ENCODE peak calls at places on chromosomes 5 and 9, in eight cellular contexts. One of them, this sample, is unnamed.

GRCh38 chr5:31741496-31741895 is 102.6 kb downstream of the PDZD2 start:
- DNase-seq in prostate gland: peak
- DNase-seq in heart left ventricle: peak
- DNase-seq in CD8-positive, alpha-beta T cell: no peak
- DNase-seq in BJ: no peak
- DNase-seq in fibroblast of pulmonary artery: no peak
- DNase-seq in activated T-cell treated with anti-CD3 and anti-CD28 coated beads for 48 hours: no peak
- DNase-seq in sciatic nerve: no peak
- DNase-seq in this sample: no peak

GRCh38 chr5:172188033-172188892 is at the start of gene STK10:
- DNase-seq in BJ: peak
- DNase-seq in activated T-cell treated with anti-CD3 and anti-CD28 coated beads for 48 hours: peak
- DNase-seq in sciatic nerve: peak
- DNase-seq in prostate gland: peak
- DNase-seq in CD8-positive, alpha-beta T cell: peak
- DNase-seq in fibroblast of pulmonary artery: peak
- DNase-seq in heart left ventricle: peak
- DNase-seq in this sample: peak

GRCh38 chr5:179138568-179138925 is 78.4 kb downstream of the ZNF354C start:
- DNase-seq in BJ: no peak
- DNase-seq in CD8-positive, alpha-beta T cell: no peak
- DNase-seq in activated T-cell treated with anti-CD3 and anti-CD28 coated beads for 48 hours: no peak
- DNase-seq in fibroblast of pulmonary artery: no peak
- DNase-seq in sciatic nerve: no peak
- DNase-seq in prostate gland: no peak
- DNase-seq in heart left ventricle: no peak
- DNase-seq in this sample: no peak

GRCh38 chr9:31467086-31467485 is 917.4 kb upstream of the ACO1 start:
- DNase-seq in prostate gland: no peak
- DNase-seq in CD8-positive, alpha-beta T cell: no peak
- DNase-seq in BJ: no peak
- DNase-seq in fibroblast of pulmonary artery: no peak
- DNase-seq in heart left ventricle: no peak
- DNase-seq in activated T-cell treated with anti-CD3 and anti-CD28 coated beads for 48 hours: no peak
- DNase-seq in sciatic nerve: no peak
- DNase-seq in this sample: no peak

GRCh38 chr9:124913378-124913777 is 27.5 kb downstream of the GOLGA1 start:
- DNase-seq in sciatic nerve: no peak
- DNase-seq in CD8-positive, alpha-beta T cell: no peak
- DNase-seq in BJ: no peak
- DNase-seq in heart left ventricle: no peak
- DNase-seq in activated T-cell treated with anti-CD3 and anti-CD28 coated beads for 48 hours: no peak
- DNase-seq in prostate gland: no peak
- DNase-seq in fibroblast of pulmonary artery: no peak
- DNase-seq in this sample: no peak

GRCh38 chr9:35195683-35196082 is 33.9 kb downstream of the UNC13B start:
- DNase-seq in fibroblast of pulmonary artery: peak
- DNase-seq in CD8-positive, alpha-beta T cell: no peak
- DNase-seq in BJ: no peak
- DNase-seq in prostate gland: no peak
- DNase-seq in sciatic nerve: no peak
- DNase-seq in heart left ventricle: no peak
- DNase-seq in activated T-cell treated with anti-CD3 and anti-CD28 coated beads for 48 hours: no peak
- DNase-seq in this sample: no peak

GRCh38 chr5:91380491-91381133 is 2.5 kb downstream of the ARRDC3 start:
- DNase-seq in sciatic nerve: peak
- DNase-seq in fibroblast of pulmonary artery: peak
- DNase-seq in heart left ventricle: peak
- DNase-seq in CD8-positive, alpha-beta T cell: peak
- DNase-seq in BJ: peak
- DNase-seq in activated T-cell treated with anti-CD3 and anti-CD28 coated beads for 48 hours: peak
- DNase-seq in prostate gland: peak
- DNase-seq in this sample: peak

GRCh38 chr5:74257645-74258328 is 382.7 kb downstream of the ENC1 start:
- DNase-seq in activated T-cell treated with anti-CD3 and anti-CD28 coated beads for 48 hours: no peak
- DNase-seq in heart left ventricle: peak
- DNase-seq in prostate gland: peak
- DNase-seq in CD8-positive, alpha-beta T cell: no peak
- DNase-seq in BJ: no peak
- DNase-seq in fibroblast of pulmonary artery: peak
- DNase-seq in sciatic nerve: peak
- DNase-seq in this sample: no peak

GRCh38 chr9:137492464-137493162 is 33.5 kb upstream of the NSMF start:
- DNase-seq in sciatic nerve: no peak
- DNase-seq in activated T-cell treated with anti-CD3 and anti-CD28 coated beads for 48 hours: peak
- DNase-seq in BJ: no peak
- DNase-seq in CD8-positive, alpha-beta T cell: no peak
- DNase-seq in prostate gland: no peak
- DNase-seq in fibroblast of pulmonary artery: no peak
- DNase-seq in heart left ventricle: no peak
- DNase-seq in this sample: no peak

GRCh38 chr5:82375488-82376294 is 97.5 kb upstream of the RPS23 start:
- DNase-seq in BJ: no peak
- DNase-seq in CD8-positive, alpha-beta T cell: no peak
- DNase-seq in heart left ventricle: no peak
- DNase-seq in sciatic nerve: no peak
- DNase-seq in prostate gland: no peak
- DNase-seq in activated T-cell treated with anti-CD3 and anti-CD28 coated beads for 48 hours: no peak
- DNase-seq in fibroblast of pulmonary artery: no peak
- DNase-seq in this sample: no peak

GRCh38 chr9:22240619-22241018 is 206.0 kb upstream of the DMRTA1 start:
- DNase-seq in sciatic nerve: no peak
- DNase-seq in activated T-cell treated with anti-CD3 and anti-CD28 coated beads for 48 hours: no peak
- DNase-seq in prostate gland: no peak
- DNase-seq in heart left ventricle: no peak
- DNase-seq in CD8-positive, alpha-beta T cell: no peak
- DNase-seq in fibroblast of pulmonary artery: peak
- DNase-seq in BJ: no peak
- DNase-seq in this sample: no peak

GRCh38 chr5:1948663-1949191 is 66.0 kb upstream of the IRX4 start:
- DNase-seq in sciatic nerve: no peak
- DNase-seq in BJ: no peak
- DNase-seq in heart left ventricle: peak
- DNase-seq in fibroblast of pulmonary artery: no peak
- DNase-seq in CD8-positive, alpha-beta T cell: no peak
- DNase-seq in activated T-cell treated with anti-CD3 and anti-CD28 coated beads for 48 hours: no peak
- DNase-seq in prostate gland: peak
- DNase-seq in this sample: no peak

GRCh38 chr5:175558801-175559480 is 80.6 kb downstream of the SFXN1 start:
- DNase-seq in activated T-cell treated with anti-CD3 and anti-CD28 coated beads for 48 hours: no peak
- DNase-seq in BJ: no peak
- DNase-seq in fibroblast of pulmonary artery: no peak
- DNase-seq in heart left ventricle: no peak
- DNase-seq in prostate gland: no peak
- DNase-seq in sciatic nerve: no peak
- DNase-seq in CD8-positive, alpha-beta T cell: no peak
- DNase-seq in this sample: no peak

GRCh38 chr9:138103111-138103823 is 225.7 kb downstream of the CACNA1B start:
- DNase-seq in CD8-positive, alpha-beta T cell: no peak
- DNase-seq in BJ: no peak
- DNase-seq in sciatic nerve: no peak
- DNase-seq in fibroblast of pulmonary artery: no peak
- DNase-seq in activated T-cell treated with anti-CD3 and anti-CD28 coated beads for 48 hours: no peak
- DNase-seq in prostate gland: peak
- DNase-seq in heart left ventricle: no peak
- DNase-seq in this sample: no peak

GRCh38 chr5:59190746-59191145 is 607.9 kb downstream of the RAB3C start:
- DNase-seq in CD8-positive, alpha-beta T cell: no peak
- DNase-seq in fibroblast of pulmonary artery: no peak
- DNase-seq in heart left ventricle: no peak
- DNase-seq in activated T-cell treated with anti-CD3 and anti-CD28 coated beads for 48 hours: no peak
- DNase-seq in sciatic nerve: no peak
- DNase-seq in prostate gland: no peak
- DNase-seq in BJ: no peak
- DNase-seq in this sample: no peak

GRCh38 chr9:105957830-105958229 is 263.5 kb downstream of the TMEM38B start:
- DNase-seq in fibroblast of pulmonary artery: no peak
- DNase-seq in activated T-cell treated with anti-CD3 and anti-CD28 coated beads for 48 hours: no peak
- DNase-seq in CD8-positive, alpha-beta T cell: no peak
- DNase-seq in heart left ventricle: no peak
- DNase-seq in sciatic nerve: no peak
- DNase-seq in prostate gland: no peak
- DNase-seq in BJ: no peak
- DNase-seq in this sample: no peak

GRCh38 chr5:176847155-176847554 is 36.8 kb downstream of the UNC5A start:
- DNase-seq in BJ: no peak
- DNase-seq in prostate gland: no peak
- DNase-seq in CD8-positive, alpha-beta T cell: no peak
- DNase-seq in heart left ventricle: no peak
- DNase-seq in sciatic nerve: no peak
- DNase-seq in activated T-cell treated with anti-CD3 and anti-CD28 coated beads for 48 hours: no peak
- DNase-seq in fibroblast of pulmonary artery: no peak
- DNase-seq in this sample: no peak

This sample was measured in immature natural killer cell.